ENCODE peak calls at places on chromosomes 7 and 10, in six cellular contexts. F is mesenchymal stem cell, S is IMR-90, I is neuronal stem cell, W is H1, B is trophoblast cell. H is an unnamed sample.

GRCh38 chr10:74151879-74152722 is 1.1 kb downstream of the ADK start:
- DNase-seq in F (no peak), S (no peak), I (no peak), W (no peak), B (no peak), H (no peak)

GRCh38 chr7:98137826-98138151 is 31.1 kb downstream of the LMTK2 start:
- DNase-seq in F (no peak), S (no peak), I (no peak), W (no peak), B (no peak), H (no peak)

GRCh38 chr7:30684351-30684750 is 2.1 kb upstream of the CRHR2 start:
- DNase-seq in F (no peak), S (no peak), I (no peak), W (no peak), B (no peak), H (no peak)

GRCh38 chr7:4787947-4788626 is 12.7 kb downstream of the AP5Z1 start:
- DNase-seq in F (no peak), S (no peak), I (no peak), W (no peak), B (no peak), H (no peak)

GRCh38 chr7:2971914-2972530 is 71.6 kb downstream of the CARD11 start:
- DNase-seq in F (no peak), S (no peak), I (no peak), W (no peak), B (no peak), H (no peak)

GRCh38 chr7:128937647-128938523 is at the start of gene IRF5:
- DNase-seq in F (no peak), S (no peak), I (no peak), W (no peak), B (peak), H (peak)

GRCh38 chr7:38903057-38903456 is 5.9 kb downstream of the VPS41 start:
- DNase-seq in F (no peak), S (no peak), I (no peak), W (no peak), B (no peak), H (no peak)

GRCh38 chr7:98463837-98464557 is 63.1 kb upstream of the BAIAP2L1 start:
- DNase-seq in F (no peak), S (no peak), I (no peak), W (no peak), B (no peak), H (no peak)

GRCh38 chr10:24974978-24975377 is 22.6 kb upstream of the PRTFDC1 start:
- DNase-seq in F (peak), S (peak), I (no peak), W (no peak), B (peak), H (no peak)

GRCh38 chr10:1575481-1576244 is 161.7 kb downstream of the ADARB2 start:
- DNase-seq in F (no peak), S (no peak), I (no peak), W (no peak), B (no peak), H (no peak)

GRCh38 chr7:16738014-16738688 is 15.4 kb upstream of the TSPAN13 start:
- DNase-seq in F (no peak), S (no peak), I (no peak), W (no peak), B (no peak), H (no peak)

GRCh38 chr10:129784891-129785290 is 179.2 kb downstream of the EBF3 start:
- DNase-seq in F (no peak), S (no peak), I (no peak), W (no peak), B (no peak), H (no peak)

GRCh38 chr7:116425647-116426209 is 73.8 kb upstream of the CAV2 start:
- DNase-seq in F (no peak), S (peak), I (no peak), W (no peak), B (no peak), H (no peak)

GRCh38 chr10:122051609-122052385 is 62.8 kb downstream of the TACC2 start:
- DNase-seq in F (peak), S (peak), I (peak), W (no peak), B (peak), H (peak)

GRCh38 chr7:74230446-74231231 is 20.8 kb downstream of the LAT2 start:
- DNase-seq in F (no peak), S (no peak), I (no peak), W (no peak), B (no peak), H (no peak)

GRCh38 chr7:44333971-44334733 is 8.8 kb upstream of the CAMK2B start:
- DNase-seq in F (no peak), S (no peak), I (no peak), W (no peak), B (peak), H (no peak)

GRCh38 chr10:63722537-63722936 is 201.3 kb downstream of the REEP3 start:
- DNase-seq in F (peak), S (peak), I (no peak), W (no peak), B (peak), H (no peak)

GRCh38 chr7:139358541-139359365 is 941 bp upstream of the LUC7L2 start:
- DNase-seq in F (peak), S (peak), I (no peak), W (no peak), B (peak), H (no peak)

GRCh38 chr10:110824152-110824441 is 47.6 kb upstream of the PDCD4 start:
- DNase-seq in F (no peak), S (no peak), I (no peak), W (no peak), B (peak), H (no peak)

GRCh38 chr7:2159176-2159520 is 73.6 kb downstream of the MAD1L1 start:
- DNase-seq in F (no peak), S (no peak), I (no peak), W (no peak), B (no peak), H (no peak)

GRCh38 chr10:43964486-43964885 is 315.8 kb upstream of the ZNF32 start:
- DNase-seq in F (peak), S (no peak), I (no peak), W (no peak), B (no peak), H (no peak)

GRCh38 chr10:105195831-105196230 is 554.7 kb downstream of the SORCS3 start:
- DNase-seq in F (no peak), S (no peak), I (no peak), W (no peak), B (no peak), H (no peak)

GRCh38 chr10:35306852-35307251 is 29.5 kb upstream of the CCNY start:
- DNase-seq in F (no peak), S (peak), I (no peak), W (no peak), B (peak), H (no peak)
- H2AFZ ChIP-seq in F (no peak), S (no peak), I (no peak), W (no peak), B (no peak), H (no peak)

GRCh38 chr10:95290801-95291633 is at the start of gene PDLIM1:
- DNase-seq in F (peak), S (peak), I (no peak), W (no peak), B (peak), H (peak)

GRCh38 chr10:95289921-95290421 is 832 bp downstream of the PDLIM1 start:
- DNase-seq in F (no peak), S (no peak), I (no peak), W (no peak), B (no peak), H (no peak)

GRCh38 chr10:95291634-95292039 is 834 bp upstream of the PDLIM1 start:
- DNase-seq in F (no peak), S (no peak), I (no peak), W (no peak), B (no peak), H (no peak)

GRCh38 chr10:95289003-95289920 is 1.5 kb downstream of the PDLIM1 start:
- DNase-seq in F (peak), S (no peak), I (no peak), W (no peak), B (no peak), H (peak)

DNA sequence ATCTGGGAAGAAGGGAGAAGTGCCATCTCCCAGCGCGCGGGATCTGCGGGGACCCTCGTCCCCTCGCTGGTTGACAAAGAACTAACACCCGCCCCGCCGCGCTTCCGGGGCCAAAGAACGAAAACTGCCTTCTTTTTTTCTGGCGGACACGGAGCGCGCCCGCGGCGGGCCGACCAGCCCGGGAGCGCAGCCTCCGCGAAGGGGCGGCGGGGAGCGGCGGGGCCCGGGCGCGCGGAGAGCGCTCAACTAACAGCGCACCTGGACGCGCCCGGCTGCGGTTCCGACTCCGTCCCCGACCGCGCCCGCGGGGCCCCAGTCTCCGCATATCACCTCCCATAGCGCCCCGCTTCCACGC is 380 bp downstream of the PDLIM1 start:
- DNase-seq in F (no peak), S (no peak), I (no peak), W (no peak), B (no peak), H (no peak)
- H2BK5ac ChIP-seq in F (peak), S (peak), I (no peak), W (no peak), B (peak), H (no peak)

GRCh38 chr7:25613912-25614311 is 385.6 kb upstream of the NPVF start:
- DNase-seq in F (no peak), S (no peak), I (no peak), W (no peak), B (no peak), H (no peak)

GRCh38 chr7:25615005-25615404 is 386.7 kb upstream of the NPVF start:
- DNase-seq in F (peak), S (no peak), I (no peak), W (no peak), B (no peak), H (no peak)

GRCh38 chr7:25617219-25617618 is 388.9 kb upstream of the NPVF start:
- DNase-seq in F (no peak), S (no peak), I (no peak), W (no peak), B (no peak), H (no peak)

GRCh38 chr7:25615603-25616002 is 387.3 kb upstream of the NPVF start:
- DNase-seq in F (peak), S (no peak), I (no peak), W (no peak), B (no peak), H (no peak)

DNA sequence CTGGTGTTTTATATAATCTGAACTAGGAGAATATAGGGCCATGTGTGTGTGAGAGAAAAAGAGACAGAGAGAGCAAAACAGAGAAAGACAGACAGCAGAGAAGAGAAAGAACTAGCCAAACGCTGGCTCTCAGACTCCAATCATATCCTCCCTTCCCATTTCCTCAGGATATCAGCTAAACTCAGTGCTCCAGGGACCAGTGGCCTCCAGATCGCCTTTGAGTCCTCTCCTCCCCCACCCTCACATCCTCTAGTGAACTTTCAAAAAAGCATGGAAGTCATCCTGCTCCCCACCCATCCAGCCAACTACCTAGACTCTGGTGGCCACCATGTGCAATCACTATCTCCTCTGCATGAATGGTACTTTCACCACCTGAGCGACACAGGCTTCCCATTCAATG is 386.1 kb upstream of the NPVF start:
- DNase-seq in F (no peak), S (no peak), I (no peak), W (no peak), B (no peak), H (no peak)
- H2AFZ ChIP-seq in F (no peak), S (no peak), I (no peak), W (no peak), B (no peak), H (no peak)

GRCh38 chr10:71235808-71236207 is 23.4 kb downstream of the UNC5B start:
- DNase-seq in F (no peak), S (no peak), I (no peak), W (no peak), B (no peak), H (no peak)
- H2BK5ac ChIP-seq in F (no peak), S (no peak), I (peak), W (no peak), B (peak), H (no peak)

GRCh38 chr7:121080257-121080912 is 91.9 kb downstream of the CPED1 start:
- DNase-seq in F (no peak), S (no peak), I (no peak), W (no peak), B (no peak), H (no peak)
- H2AFZ ChIP-seq in F (no peak), S (no peak), I (no peak), W (no peak), B (no peak), H (no peak)